ENCODE peak calls at places on chromosomes 5 and 9, in five cellular contexts. O, G, E, Q and I are unnamed samples.

GRCh38 chr5:36422957-36423356 is 121.3 kb upstream of the RANBP3L start:
- DNase-seq in O (no peak), G (no peak), E (no peak), Q (no peak), I (no peak)

GRCh38 chr9:136961279-136962065 is 9.4 kb downstream of the LCN12 start:
- DNase-seq in O (no peak), G (no peak), E (no peak), Q (no peak), I (no peak)

GRCh38 chr5:39652036-39652435 is 227.3 kb upstream of the DAB2 start:
- DNase-seq in O (no peak), G (no peak), E (no peak), Q (no peak), I (no peak)

GRCh38 chr5:120682851-120683250 is 218.8 kb downstream of the PRR16 start:
- DNase-seq in O (no peak), G (no peak), E (no peak), Q (no peak), I (no peak)

GRCh38 chr5:171681667-171682066 is 104.0 kb upstream of the SMIM23 start:
- DNase-seq in O (no peak), G (no peak), E (no peak), Q (no peak), I (no peak)

GRCh38 chr9:14652729-14653377 is 40.4 kb downstream of the ZDHHC21 start:
- DNase-seq in O (no peak), G (no peak), E (peak), Q (peak), I (peak)

GRCh38 chr9:121728916-121729315 is 77.5 kb downstream of the DAB2IP start:
- DNase-seq in O (no peak), G (no peak), E (no peak), Q (no peak), I (no peak)

GRCh38 chr9:89787595-89787994 is 182.8 kb downstream of the GADD45G start:
- DNase-seq in O (no peak), G (no peak), E (no peak), Q (no peak), I (no peak)

GRCh38 chr9:127931092-127931881 is 710 bp upstream of the PIP5KL1 start:
- DNase-seq in O (no peak), G (no peak), E (peak), Q (no peak), I (no peak)

GRCh38 chr5:134161712-134162395 is 14.9 kb downstream of the SKP1 start:
- DNase-seq in O (no peak), G (no peak), E (no peak), Q (no peak), I (no peak)

GRCh38 chr5:149796025-149796424 is 65.9 kb downstream of the PPARGC1B start:
- DNase-seq in O (no peak), G (no peak), E (no peak), Q (no peak), I (no peak)

GRCh38 chr9:121783126-121783522 is 131.7 kb downstream of the DAB2IP start:
- DNase-seq in O (no peak), G (no peak), E (no peak), Q (no peak), I (no peak)

GRCh38 chr9:18707489-18708210 is 233.7 kb downstream of the ADAMTSL1 start:
- DNase-seq in O (no peak), G (no peak), E (no peak), Q (no peak), I (peak)

GRCh38 chr5:68680376-68680775 is 413.4 kb upstream of the SLC30A5 start:
- DNase-seq in O (no peak), G (no peak), E (no peak), Q (no peak), I (no peak)

GRCh38 chr5:149002053-149002452 is 60.8 kb downstream of the SH3TC2 start:
- DNase-seq in O (no peak), G (no peak), E (peak), Q (no peak), I (no peak)

GRCh38 chr9:130175355-130175754 is 3.2 kb downstream of the NCS1 start:
- DNase-seq in O (no peak), G (no peak), E (no peak), Q (no peak), I (no peak)

GRCh38 chr9:109726122-109726521 is 53.9 kb upstream of the PALM2AKAP2 start:
- DNase-seq in O (no peak), G (no peak), E (no peak), Q (no peak), I (no peak)

GRCh38 chr5:21802869-21803490 is 1050.2 kb downstream of the CDH12 start:
- DNase-seq in O (no peak), G (no peak), E (peak), Q (peak), I (peak)

GRCh38 chr5:66247176-66247960 is 103.3 kb downstream of the SREK1 start:
- DNase-seq in O (no peak), G (no peak), E (no peak), Q (no peak), I (no peak)

GRCh38 chr9:37752646-37753488 is 738 bp upstream of the TRMT10B start:
- DNase-seq in O (no peak), G (no peak), E (no peak), Q (no peak), I (no peak)

GRCh38 chr5:139470821-139471300 is at the start of gene SMIM33:
- DNase-seq in O (no peak), G (no peak), E (no peak), Q (no peak), I (no peak)

GRCh38 chr5:150291388-150292385 is 2.1 kb upstream of the CAMK2A start:
- DNase-seq in O (no peak), G (no peak), E (no peak), Q (no peak), I (no peak)

GRCh38 chr9:35611230-35611797 is 6.3 kb downstream of the TESK1 start:
- DNase-seq in O (no peak), G (no peak), E (peak), Q (no peak), I (peak)

GRCh38 chr9:137045294-137046093 is 483 bp downstream of the NPDC1 start:
- DNase-seq in O (no peak), G (no peak), E (peak), Q (no peak), I (no peak)

GRCh38 chr9:17462869-17463464 is 115.9 kb upstream of the SH3GL2 start:
- DNase-seq in O (no peak), G (no peak), E (peak), Q (peak), I (peak)

GRCh38 chr9:121737481-121737931 is 86.1 kb downstream of the DAB2IP start:
- DNase-seq in O (no peak), G (no peak), E (no peak), Q (no peak), I (no peak)

GRCh38 chr5:43661102-43661501 is 58.1 kb downstream of the NNT start:
- DNase-seq in O (no peak), G (no peak), E (peak), Q (no peak), I (no peak)

GRCh38 chr5:109053995-109054417 is 306.3 kb downstream of the FER start:
- DNase-seq in O (no peak), G (no peak), E (no peak), Q (no peak), I (no peak)

GRCh38 chr9:127397722-127398647 is 1.0 kb downstream of the SLC2A8 start:
- DNase-seq in O (no peak), G (peak), E (peak), Q (peak), I (peak)

GRCh38 chr5:39638803-39639202 is 214.0 kb upstream of the DAB2 start:
- DNase-seq in O (no peak), G (no peak), E (no peak), Q (no peak), I (no peak)

GRCh38 chr9:93091453-93092081 is 4.5 kb upstream of the CARD19 start:
- DNase-seq in O (no peak), G (peak), E (no peak), Q (no peak), I (no peak)

GRCh38 chr5:80782626-80783025 is 127.8 kb upstream of the DHFR start:
- DNase-seq in O (no peak), G (no peak), E (no peak), Q (no peak), I (no peak)

GRCh38 chr9:94031380-94031779 is 52.9 kb upstream of the PTPDC1 start:
- DNase-seq in O (no peak), G (no peak), E (no peak), Q (no peak), I (no peak)

GRCh38 chr9:2802494-2802921 is 41.4 kb downstream of the PUM3 start:
- DNase-seq in O (no peak), G (no peak), E (no peak), Q (no peak), I (no peak)

GRCh38 chr5:16871746-16872339 is 64.2 kb downstream of the MYO10 start:
- DNase-seq in O (no peak), G (no peak), E (no peak), Q (no peak), I (no peak)

GRCh38 chr5:134893748-134894505 is 11.0 kb upstream of the PCBD2 start:
- DNase-seq in O (no peak), G (no peak), E (no peak), Q (no peak), I (no peak)

GRCh38 chr5:88683506-88684135 is 199.4 kb downstream of the MEF2C start:
- DNase-seq in O (no peak), G (no peak), E (peak), Q (peak), I (peak)

GRCh38 chr5:13659391-13659790 is 285.1 kb downstream of the DNAH5 start:
- DNase-seq in O (no peak), G (no peak), E (peak), Q (no peak), I (no peak)

GRCh38 chr9:99918134-99918533 is 11.7 kb downstream of the STX17 start:
- DNase-seq in O (no peak), G (no peak), E (no peak), Q (no peak), I (no peak)